ENCODE peak calls at places on chromosomes 4 and X, in six cellular contexts. S, V, J, E, U and Z are unnamed samples.
A peak's percentile ranks its signal among the peaks of the same experiment; 100 is the strongest.

GRCh38 chrX:121221321-121221977 is 174.0 kb downstream of the GLUD2 start:
- DNase-seq in V (no peak), U (no peak), S (no peak), J (no peak), E (peak; percentile 1), Z (no peak)

GRCh38 chrX:32480019-32480418 is 731.3 kb downstream of the DMD start:
- DNase-seq in E (no peak), U (no peak), S (no peak), J (no peak), V (no peak), Z (no peak)

GRCh38 chr4:64588507-64588906 is 179.3 kb upstream of the TECRL start:
- DNase-seq in S (no peak), E (no peak), V (no peak), J (no peak), U (no peak), Z (no peak)

GRCh38 chr4:5874811-5875465 is 17.9 kb downstream of the CRMP1 start:
- DNase-seq in V (peak; percentile 22), J (no peak), S (no peak), U (no peak), E (peak; percentile 66), Z (no peak)

GRCh38 chr4:108359130-108359709 is 190.5 kb upstream of the LEF1 start:
- DNase-seq in J (no peak), S (no peak), E (no peak), V (no peak), U (no peak), Z (no peak)

GRCh38 chr4:6114181-6114580 is 86.2 kb downstream of the JAKMIP1 start:
- DNase-seq in J (peak; percentile 1), U (peak; percentile 57), V (no peak), E (no peak), S (no peak), Z (no peak)

GRCh38 chr4:89125901-89126435 is 14.6 kb downstream of the TIGD2 start:
- DNase-seq in S (no peak), U (no peak), E (no peak), J (no peak), V (no peak), Z (no peak)

GRCh38 chrX:9651737-9652136 is 113.9 kb downstream of the GPR143 start:
- DNase-seq in V (no peak), J (peak; percentile 22), E (no peak), U (no peak), S (no peak), Z (no peak)

GRCh38 chr4:56655627-56656345 is 25.3 kb downstream of the HOPX start:
- DNase-seq in V (no peak), J (no peak), S (peak; percentile 12), U (no peak), E (peak; percentile 29), Z (peak; percentile 86)

GRCh38 chrX:153981771-153982533 is 9.4 kb downstream of the TMEM187 start:
- DNase-seq in J (peak; percentile 41), U (no peak), V (no peak), E (no peak), S (no peak), Z (peak; percentile 58)

GRCh38 chr4:109728385-109728784 is 1.5 kb downstream of the PLA2G12A start:
- DNase-seq in J (no peak), E (no peak), S (no peak), V (no peak), U (no peak), Z (no peak)

GRCh38 chrX:20995829-20996228 is 378.4 kb upstream of the CNKSR2 start:
- DNase-seq in E (no peak), V (no peak), U (no peak), S (no peak), J (no peak), Z (no peak)

GRCh38 chrX:137430301-137430700 is 135.6 kb upstream of the ZIC3 start:
- DNase-seq in U (no peak), V (no peak), S (no peak), J (no peak), E (no peak), Z (no peak)

GRCh38 chrX:137427813-137428212 is 138.1 kb upstream of the ZIC3 start:
- DNase-seq in E (peak; percentile 44), J (no peak), S (no peak), U (no peak), V (peak; percentile 0), Z (no peak)

GRCh38 chrX:137427061-137427778 is 138.7 kb upstream of the ZIC3 start:
- DNase-seq in V (no peak), U (no peak), E (no peak), S (no peak), J (no peak), Z (no peak)

GRCh38 chrX:137428777-137429564 is 137.0 kb upstream of the ZIC3 start:
- DNase-seq in S (no peak), V (no peak), U (no peak), J (no peak), E (no peak), Z (no peak)

GRCh38 chrX:137428251-137428661 is 137.7 kb upstream of the ZIC3 start:
- DNase-seq in U (no peak), J (no peak), S (no peak), E (peak; percentile 26), V (no peak), Z (peak; percentile 61)
- H3K27ac ChIP-seq in U (no peak overlapping the region), J (no peak overlapping the region), S (no peak overlapping the region), E (no peak overlapping the region), V (no peak overlapping the region), Z (no peak overlapping the region)

GRCh38 chr4:17065821-17066220 is 167.4 kb upstream of the LDB2 start:
- DNase-seq in S (no peak), U (no peak), E (peak; percentile 33), J (no peak), V (no peak), Z (no peak)

GRCh38 chr4:17066241-17066640 is 167.8 kb upstream of the LDB2 start:
- DNase-seq in S (no peak), U (no peak), J (no peak), E (peak; percentile 76), V (no peak), Z (no peak)

GRCh38 chr4:17066972-17067371 is 168.5 kb upstream of the LDB2 start:
- DNase-seq in J (no peak), S (no peak), E (peak; percentile 97), V (peak; percentile 82), U (no peak), Z (no peak)

GRCh38 chr4:17064959-17065358 is 166.5 kb upstream of the LDB2 start:
- DNase-seq in E (peak; percentile 24), U (no peak), J (no peak), S (no peak), V (no peak), Z (no peak)

GRCh38 chr4:17063870-17064269 is 165.4 kb upstream of the LDB2 start:
- DNase-seq in E (peak; percentile 89), J (no peak), U (no peak), V (peak; percentile 66), S (no peak), Z (no peak)
- H3K4me3 ChIP-seq in E (no peak overlapping the region), J (no peak overlapping the region), U (no peak overlapping the region), V (no peak overlapping the region), S (no peak overlapping the region), Z (no peak overlapping the region)

GRCh38 chr4:38512840-38513239 is 151.2 kb upstream of the KLF3 start:
- DNase-seq in E (no peak), U (no peak), J (no peak), V (no peak), S (no peak), Z (no peak)
- H3K27ac ChIP-seq in E (no peak overlapping the region), U (no peak overlapping the region), J (no peak overlapping the region), V (no peak overlapping the region), S (no peak overlapping the region), Z (no peak overlapping the region)

GRCh38 chrX:23952984-23953907 is 45.4 kb downstream of the CXorf58 start:
- DNase-seq in J (no peak), U (no peak), S (no peak), V (no peak), E (no peak), Z (no peak)
- H3K4me3 ChIP-seq in J (no peak overlapping the region), U (no peak overlapping the region), S (no peak overlapping the region), V (no peak overlapping the region), E (no peak overlapping the region), Z (no peak overlapping the region)

DNA sequence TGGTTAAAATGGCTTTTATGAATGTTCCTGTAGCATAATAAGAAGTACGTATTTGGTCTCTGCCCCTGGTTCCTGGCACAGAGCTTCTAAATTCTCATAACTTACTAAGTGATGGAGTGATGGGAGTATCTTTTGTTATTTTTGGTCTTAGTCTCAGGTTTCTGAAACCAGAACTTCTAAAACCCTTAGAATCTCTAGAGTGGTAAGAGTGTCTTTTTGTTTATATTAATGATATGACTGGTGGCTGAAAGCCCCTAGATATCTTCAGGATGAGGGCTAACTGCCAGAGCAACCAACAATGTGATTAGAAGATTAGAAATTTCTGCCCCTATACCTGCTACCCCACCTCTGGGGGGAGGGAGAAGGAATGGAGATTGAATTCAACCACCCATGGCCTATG is 45.8 kb upstream of the BBS12 start:
- DNase-seq in J (no peak), U (no peak), E (no peak), S (no peak), V (no peak), Z (no peak)
- H3K27ac ChIP-seq in J (no peak overlapping the region), U (no peak overlapping the region), E (no peak overlapping the region), S (no peak overlapping the region), V (no peak overlapping the region), Z (no peak overlapping the region)

GRCh38 chrX:103061486-103061885 is 2.5 kb downstream of the BEX1 start:
- DNase-seq in E (peak; percentile 14), S (no peak), U (no peak), J (no peak), V (no peak), Z (no peak)

GRCh38 chrX:103066606-103067005 is 2.6 kb upstream of the BEX1 start:
- DNase-seq in S (no peak), J (no peak), V (peak; percentile 4), U (no peak), E (peak; percentile 6), Z (no peak)

GRCh38 chrX:103063191-103063845 is 653 bp downstream of the BEX1 start:
- DNase-seq in U (no peak), J (no peak), E (peak; percentile 60), S (no peak), V (peak; percentile 29), Z (peak; percentile 56)

GRCh38 chrX:103063918-103064434 is at the start of gene BEX1:
- DNase-seq in V (peak; percentile 32), S (no peak), E (peak; percentile 69), J (peak; percentile 26), U (no peak), Z (peak; percentile 77)
- H3K4me3 ChIP-seq in V (no peak within 1 kb of the TSS), S (no peak within 1 kb of the TSS), E (peak within 1 kb of the TSS; percentile 63), J (peak within 1 kb of the TSS; percentile 42), U (peak within 1 kb of the TSS; percentile 30), Z (peak within 1 kb of the TSS; percentile 30)

GRCh38 chrX:53900623-53901022 is 143.7 kb downstream of the PHF8 start:
- DNase-seq in V (no peak), S (no peak), E (no peak), U (no peak), J (no peak), Z (no peak)
- H3K27ac ChIP-seq in V (no peak overlapping the region), S (no peak overlapping the region), E (no peak overlapping the region), U (no peak overlapping the region), J (no peak overlapping the region), Z (no peak overlapping the region)